ENCODE peak calls at places on chromosomes 12 and 14, in seven cellular contexts. K, J, T, Q, H, E and F are unnamed samples.

GRCh38 chr12:70418101-70418500 is 52.0 kb downstream of the KCNMB4 start:
- DNase-seq in E (no peak), T (no peak), J (no peak), Q (no peak), K (no peak), H (no peak), F (no peak)

GRCh38 chr12:71415336-71416231 is 24.0 kb upstream of the LGR5 start:
- DNase-seq in H (peak), T (no peak), E (no peak), K (peak), Q (no peak), J (no peak), F (no peak)

GRCh38 chr12:32477714-32478113 is 78.4 kb downstream of the FGD4 start:
- DNase-seq in E (no peak), J (no peak), K (no peak), Q (no peak), H (no peak), T (no peak), F (no peak)

GRCh38 chr12:86249856-86250255 is 6.3 kb downstream of the MGAT4C start:
- DNase-seq in J (no peak), Q (no peak), T (no peak), E (no peak), K (no peak), H (no peak), F (no peak)

GRCh38 chr12:8819676-8819980 is 2.8 kb upstream of the A2ML1 start:
- DNase-seq in Q (no peak), H (no peak), T (no peak), E (no peak), K (no peak), J (no peak), F (no peak)

GRCh38 chr14:76168531-76168930 is 16.8 kb downstream of the GPATCH2L start:
- DNase-seq in E (no peak), T (no peak), Q (no peak), K (no peak), H (no peak), J (no peak), F (no peak)

GRCh38 chr12:47954467-47955045 is 8.8 kb upstream of the TMEM106C start:
- DNase-seq in K (no peak), J (no peak), Q (no peak), E (no peak), T (no peak), H (no peak), F (no peak)

GRCh38 chr12:108525681-108526080 is 10.6 kb downstream of the FICD start:
- DNase-seq in J (no peak), T (no peak), H (no peak), K (no peak), Q (no peak), E (no peak), F (no peak)

GRCh38 chr12:18339633-18340032 is 78.3 kb downstream of the PIK3C2G start:
- DNase-seq in E (no peak), H (no peak), J (no peak), T (no peak), Q (no peak), K (no peak), F (no peak)

GRCh38 chr12:8922544-8922943 is 8.2 kb downstream of the PHC1 start:
- DNase-seq in Q (no peak), T (no peak), J (no peak), E (no peak), K (no peak), H (no peak), F (no peak)

GRCh38 chr12:102300824-102301461 is 103.3 kb upstream of the PMCH start:
- DNase-seq in J (no peak), H (peak), K (no peak), T (no peak), E (no peak), Q (no peak), F (no peak)

GRCh38 chr12:63150255-63151060 is 543 bp downstream of the AVPR1A start:
- DNase-seq in Q (peak), H (peak), T (no peak), E (peak), K (no peak), J (no peak), F (no peak)

GRCh38 chr14:93936245-93936644 is 9.1 kb downstream of the FAM181A start:
- DNase-seq in J (no peak), K (no peak), Q (no peak), T (no peak), H (peak), E (no peak), F (no peak)

GRCh38 chr12:66900616-66901015 is 221.7 kb upstream of the GRIP1 start:
- DNase-seq in Q (no peak), K (no peak), E (no peak), J (no peak), T (no peak), H (no peak), F (no peak)

GRCh38 chr12:116784238-116784612 is 46.1 kb downstream of the RNFT2 start:
- DNase-seq in H (no peak), J (no peak), T (no peak), Q (no peak), K (no peak), E (no peak), F (no peak)

GRCh38 chr14:74517731-74518130 is 24.2 kb downstream of the ISCA2 start:
- DNase-seq in T (no peak), E (no peak), Q (peak), J (no peak), K (no peak), H (no peak), F (no peak)

GRCh38 chr14:57822081-57822480 is 43.8 kb downstream of the SLC35F4 start:
- DNase-seq in T (no peak), J (no peak), H (no peak), E (no peak), Q (no peak), K (no peak), F (no peak)

GRCh38 chr14:105042813-105043212 is 21.9 kb upstream of the CDCA4 start:
- DNase-seq in J (no peak), T (no peak), H (no peak), E (no peak), Q (no peak), K (no peak), F (no peak)

GRCh38 chr12:114841557-114842251 is 157.7 kb upstream of the TBX3 start:
- DNase-seq in K (no peak), J (no peak), T (no peak), H (peak), Q (no peak), E (no peak), F (no peak)

GRCh38 chr14:44316647-44317432 is 190.2 kb downstream of the FSCB start:
- DNase-seq in H (no peak), K (no peak), Q (no peak), J (no peak), E (no peak), T (no peak), F (no peak)

GRCh38 chr12:92396647-92397258 is 251.1 kb upstream of the BTG1 start:
- DNase-seq in T (no peak), J (no peak), H (no peak), Q (no peak), K (no peak), E (no peak), F (no peak)

GRCh38 chr12:62621239-62621638 is 154.6 kb downstream of the MON2 start:
- DNase-seq in J (no peak), H (no peak), T (no peak), Q (no peak), E (no peak), K (no peak), F (no peak)

GRCh38 chr14:20350280-20350679 is 6.8 kb downstream of the PARP2 start:
- DNase-seq in H (no peak), J (no peak), Q (no peak), E (no peak), T (no peak), K (no peak), F (no peak)

GRCh38 chr14:30462358-30462757 is 96.6 kb upstream of the G2E3 start:
- DNase-seq in T (no peak), K (no peak), H (no peak), J (no peak), Q (no peak), E (no peak), F (no peak)

GRCh38 chr14:101583709-101584048 is 22.4 kb downstream of the DIO3 start:
- DNase-seq in Q (no peak), E (no peak), J (no peak), K (no peak), H (no peak), T (no peak), F (no peak)

GRCh38 chr12:25557830-25558436 is 4.8 kb upstream of the LMNTD1 start:
- DNase-seq in K (no peak), T (no peak), E (no peak), Q (no peak), H (no peak), J (no peak), F (no peak)

GRCh38 chr12:98595152-98595988 is 1.9 kb downstream of the SLC25A3 start:
- DNase-seq in E (no peak), Q (no peak), K (no peak), H (no peak), J (no peak), T (no peak), F (no peak)

GRCh38 chr12:131950182-131950913 is 606 bp downstream of the EP400 start:
- DNase-seq in T (peak), E (no peak), H (no peak), Q (peak), K (peak), J (peak), F (peak)

GRCh38 chr14:96705422-96706092 is 91.6 kb upstream of the VRK1 start:
- DNase-seq in E (no peak), Q (no peak), H (no peak), J (no peak), T (no peak), K (no peak), F (no peak)

GRCh38 chr14:90556050-90556477 is 159.2 kb downstream of the CALM1 start:
- DNase-seq in H (peak), J (no peak), T (no peak), K (no peak), E (no peak), Q (peak), F (no peak)

GRCh38 chr12:48869191-48869590 is 3.5 kb upstream of the RND1 start:
- DNase-seq in Q (no peak), H (no peak), T (no peak), J (no peak), K (no peak), E (no peak), F (no peak)

GRCh38 chr12:27177716-27178115 is 66.4 kb upstream of the STK38L start:
- DNase-seq in J (no peak), H (no peak), Q (no peak), K (no peak), T (no peak), E (no peak), F (no peak)

GRCh38 chr14:56328021-56328420 is 209.8 kb downstream of the PELI2 start:
- DNase-seq in T (no peak), J (no peak), Q (no peak), K (no peak), H (no peak), E (no peak), F (no peak)